ENCODE peak calls at places on chromosomes 3 and 15, in four cellular contexts. P is cardiac muscle cell, Y is PC-3, M is HepG2. E is an unnamed sample.

GRCh38 chr15:97968380-97968779 is 7.9 kb downstream of the ARRDC4 start:
- DNase-seq in P (peak; percentile 78), Y (no peak), M (no peak), E (no peak)

GRCh38 chr3:170007031-170007663 is 30.6 kb upstream of the GPR160 start:
- DNase-seq in P (peak; percentile 92), Y (no peak), M (peak; percentile 51), E (no peak)

GRCh38 chr3:21330293-21330692 is 420.7 kb downstream of the ZNF385D start:
- DNase-seq in P (peak; percentile 7), Y (peak; percentile 17), M (no peak), E (no peak)

GRCh38 chr3:41065340-41065739 is 134.0 kb upstream of the CTNNB1 start:
- DNase-seq in P (no peak), Y (no peak), M (no peak), E (no peak)

GRCh38 chr15:25437751-25438600 is 848 bp downstream of the UBE3A start:
- DNase-seq in P (peak; percentile 60), Y (peak; percentile 47), M (peak; percentile 25), E (peak; percentile 57)

GRCh38 chr15:38660726-38661125 is 96.1 kb upstream of the RASGRP1 start:
- DNase-seq in P (no peak), Y (no peak), M (no peak), E (no peak)

GRCh38 chr3:187165144-187165543 is 25.8 kb upstream of the RPL39L start:
- DNase-seq in P (peak; percentile 73), Y (peak; percentile 82), M (peak; percentile 58), E (no peak)

GRCh38 chr3:154193174-154193573 is 72.0 kb downstream of the ARHGEF26 start:
- DNase-seq in P (no peak), Y (no peak), M (no peak), E (no peak)

GRCh38 chr3:156207802-156208685 is 87.7 kb downstream of the KCNAB1 start:
- DNase-seq in P (no peak), Y (peak; percentile 60), M (no peak), E (no peak)

GRCh38 chr3:48612270-48612669 is 2.8 kb upstream of the UQCRC1 start:
- DNase-seq in P (no peak), Y (no peak), M (no peak), E (no peak)

GRCh38 chr15:28112101-28112760 is 13.1 kb upstream of the OCA2 start:
- DNase-seq in P (no peak), Y (no peak), M (no peak), E (no peak)

GRCh38 chr15:78329625-78330024 is 10.5 kb upstream of the CRABP1 start:
- DNase-seq in P (no peak), Y (peak; percentile 52), M (no peak), E (no peak)

GRCh38 chr3:12188681-12189287 is 30.1 kb upstream of the TIMP4 start:
- DNase-seq in P (no peak), Y (no peak), M (no peak), E (no peak)

GRCh38 chr3:67875338-67875737 is 220.9 kb upstream of the SUCLG2 start:
- DNase-seq in P (no peak), Y (peak; percentile 73), M (peak; percentile 50), E (no peak)

GRCh38 chr3:139286825-139287224 is 57.0 kb upstream of the MRPS22 start:
- DNase-seq in P (no peak), Y (no peak), M (no peak), E (peak; percentile 53)

GRCh38 chr15:31465083-31465955 is 138.7 kb downstream of the KLF13 start:
- DNase-seq in P (no peak), Y (peak; percentile 24), M (no peak), E (no peak)

GRCh38 chr15:41944313-41944940 is 27.9 kb downstream of the EHD4 start:
- DNase-seq in P (peak; percentile 95), Y (peak; percentile 97), M (peak; percentile 70), E (peak; percentile 55)

GRCh38 chr3:73592154-73592877 is 32.4 kb downstream of the PDZRN3 start:
- DNase-seq in P (no peak), Y (no peak), M (no peak), E (no peak)

GRCh38 chr3:15636028-15636709 is 34.6 kb downstream of the BTD start:
- DNase-seq in P (peak; percentile 87), Y (peak; percentile 93), M (no peak), E (no peak)

GRCh38 chr3:102510663-102511062 is 75.8 kb downstream of the ZPLD1 start:
- DNase-seq in P (no peak), Y (peak; percentile 81), M (no peak), E (no peak)

GRCh38 chr3:153038367-153038766 is 123.7 kb upstream of the RAP2B start:
- DNase-seq in P (no peak), Y (no peak), M (no peak), E (no peak)

DNA sequence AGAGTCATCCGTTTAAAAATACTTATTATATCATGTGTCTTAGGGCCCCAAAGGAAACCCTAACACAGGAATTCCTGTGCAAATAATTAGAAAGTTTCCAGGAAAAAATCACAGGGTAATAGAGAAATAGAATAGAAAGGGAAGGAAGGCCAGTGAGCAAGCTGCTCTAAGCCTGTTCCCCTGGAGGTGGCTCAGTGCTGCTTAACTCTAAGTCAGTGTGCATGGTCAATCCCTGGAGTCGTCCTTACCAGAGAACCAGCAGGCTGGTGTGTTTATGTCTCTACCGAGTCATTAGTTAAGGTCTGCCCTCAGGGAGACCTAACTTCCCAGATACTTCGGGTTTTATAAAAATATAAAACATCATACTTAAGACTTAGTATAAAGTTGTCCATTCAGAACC is 21.0 kb upstream of the MCF2L2 start:
- DNase-seq in P (peak; percentile 56), Y (no peak), M (peak; percentile 10), E (no peak)
- H3K4me3 ChIP-seq in P (peak overlapping the region; percentile 75), Y (no peak overlapping the region), M (no peak overlapping the region), E (peak overlapping the region; percentile 82)

GRCh38 chr3:50435382-50435781 is 68.1 kb downstream of the CACNA2D2 start:
- DNase-seq in P (no peak), Y (no peak), M (no peak), E (no peak)

GRCh38 chr3:50441818-50442217 is 61.6 kb downstream of the CACNA2D2 start:
- DNase-seq in P (no peak), Y (no peak), M (no peak), E (no peak)

GRCh38 chr3:50430950-50431435 is 71.7 kb upstream of the TMEM115 start:
- DNase-seq in P (no peak), Y (no peak), M (no peak), E (no peak)

GRCh38 chr3:50433954-50434353 is 69.5 kb downstream of the CACNA2D2 start:
- DNase-seq in P (no peak), Y (no peak), M (no peak), E (no peak)

DNA sequence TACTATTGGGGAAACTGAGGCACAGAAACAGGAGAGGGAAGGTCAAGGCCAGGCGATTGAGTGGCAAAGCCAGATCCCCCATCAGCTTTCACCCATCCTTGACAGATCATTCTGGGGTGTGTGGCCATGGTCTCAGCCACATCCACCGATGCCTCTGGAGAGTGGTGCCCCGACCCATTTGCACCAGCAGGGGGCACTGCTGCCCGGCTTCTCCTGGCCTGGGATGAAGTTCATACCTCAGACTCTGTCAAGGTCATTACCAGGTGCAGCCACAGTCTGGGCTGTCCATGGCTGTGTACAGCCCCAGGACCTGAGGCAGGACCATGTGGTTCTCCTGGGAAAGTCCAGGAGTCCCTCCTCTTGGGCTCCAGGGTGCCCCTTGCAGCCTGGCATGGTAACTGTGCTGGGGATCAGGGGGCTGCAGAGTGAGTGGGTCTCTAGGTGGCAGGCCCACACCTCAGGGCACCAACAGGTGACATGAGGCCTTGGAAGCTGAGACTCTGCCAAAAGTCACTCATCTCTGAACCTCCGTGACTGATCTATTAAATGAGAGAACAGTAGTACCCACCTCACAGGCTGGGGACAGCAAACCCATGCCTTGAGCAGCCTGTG is 67.3 kb downstream of the CACNA2D2 start:
- DNase-seq in P (peak; percentile 49), Y (peak; percentile 77), M (peak; percentile 50), E (peak; percentile 67)
- H3K27me3 ChIP-seq in P (peaks cover 3% of the 10 kb centered on the region), Y (no peaks in the 10 kb centered on the region), M (peaks cover 1% of the 10 kb centered on the region), E (no peaks in the 10 kb centered on the region)

GRCh38 chr3:20027136-20027535 is 13.1 kb upstream of the KAT2B start:
- DNase-seq in P (no peak), Y (peak; percentile 66), M (no peak), E (no peak)

GRCh38 chr3:20028846-20029430 is 11.3 kb upstream of the KAT2B start:
- DNase-seq in P (no peak), Y (no peak), M (no peak), E (no peak)

GRCh38 chr3:20022954-20023644 is 11.0 kb upstream of the PP2D1 start:
- DNase-seq in P (no peak), Y (no peak), M (no peak), E (no peak)

DNA sequence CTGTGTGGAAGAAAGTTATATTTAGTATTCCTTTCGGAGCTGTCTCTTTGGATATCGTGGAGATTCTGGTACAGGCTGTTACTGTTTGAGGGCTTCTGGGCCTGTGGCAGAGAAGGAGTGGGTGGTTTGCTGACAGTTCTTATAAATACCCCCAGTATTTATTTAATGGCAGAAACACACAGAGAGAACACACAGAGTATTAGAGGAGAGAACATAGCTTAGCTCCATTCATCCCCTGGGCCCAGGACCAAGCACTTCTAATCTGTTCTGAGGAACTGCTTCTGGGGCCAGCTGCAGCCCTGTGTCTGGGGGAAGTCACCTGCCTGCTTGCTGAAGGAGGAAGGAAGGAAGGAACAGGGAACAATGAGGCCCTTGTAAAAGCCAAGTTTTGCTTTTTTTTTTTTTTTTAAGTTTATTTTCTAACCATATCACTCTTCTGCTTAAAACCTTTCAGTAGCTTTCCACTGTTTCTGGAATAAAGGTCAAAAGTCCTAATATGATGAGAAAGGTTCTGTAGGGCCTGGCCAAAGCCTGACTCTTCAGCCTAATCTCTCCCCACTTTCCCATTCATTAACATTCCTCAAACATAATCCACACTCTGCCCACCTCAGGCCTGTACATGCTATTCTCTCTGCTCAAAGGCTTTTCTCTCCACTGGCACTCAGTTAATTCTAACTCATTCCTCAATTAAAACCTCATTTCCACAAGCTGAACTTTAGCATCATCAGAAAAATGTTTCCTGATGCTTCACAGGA is 11.8 kb upstream of the PP2D1 start:
- DNase-seq in P (peak; percentile 21), Y (no peak), M (no peak), E (peak; percentile 34)
- H3K27ac ChIP-seq in P (peak overlapping the region; percentile 85), Y (no peak overlapping the region), M (no peak overlapping the region), E (peak overlapping the region; percentile 73)

GRCh38 chr15:81182031-81182745 is 14.5 kb upstream of the IL16 start:
- DNase-seq in P (peak; percentile 58), Y (no peak), M (no peak), E (no peak)
- H3K4me3 ChIP-seq in P (no peak overlapping the region), Y (no peak overlapping the region), M (no peak overlapping the region), E (peak overlapping the region; percentile 53)

E was measured in left ventricle myocardium inferior.